ENCODE peak calls at places on chromosomes 3 and 15, in five cellular contexts. One of them, this sample, is unnamed.

GRCh38 chr3:13491206-13491974 is 11.3 kb downstream of the HDAC11 start:
- DNase-seq in H1: no peak
- DNase-seq in SK-N-SH: no peak
- DNase-seq in HepG2: no peak
- DNase-seq in K562: no peak
- DNase-seq in this sample: no peak

GRCh38 chr15:74655424-74655823 is 39.8 kb downstream of the CLK3 start:
- DNase-seq in H1: no peak
- DNase-seq in SK-N-SH: peak
- DNase-seq in HepG2: no peak
- DNase-seq in K562: no peak
- DNase-seq in this sample: peak

GRCh38 chr15:56341201-56341600 is 24.0 kb upstream of the TEX9 start:
- DNase-seq in SK-N-SH: no peak
- DNase-seq in H1: no peak
- DNase-seq in K562: no peak
- DNase-seq in HepG2: no peak
- DNase-seq in this sample: no peak

GRCh38 chr15:25514522-25514921 is 75.7 kb upstream of the UBE3A start:
- DNase-seq in SK-N-SH: no peak
- DNase-seq in K562: no peak
- DNase-seq in HepG2: no peak
- DNase-seq in H1: peak
- DNase-seq in this sample: no peak

GRCh38 chr3:47004369-47005211 is 25.1 kb downstream of the NBEAL2 start:
- DNase-seq in K562: no peak
- DNase-seq in SK-N-SH: peak
- DNase-seq in HepG2: no peak
- DNase-seq in H1: no peak
- DNase-seq in this sample: no peak

GRCh38 chr3:153458881-153459280 is 296.9 kb downstream of the RAP2B start:
- DNase-seq in SK-N-SH: no peak
- DNase-seq in K562: no peak
- DNase-seq in H1: no peak
- DNase-seq in HepG2: no peak
- DNase-seq in this sample: no peak

GRCh38 chr15:27088584-27089232 is 117.7 kb downstream of the GABRG3 start:
- DNase-seq in SK-N-SH: no peak
- DNase-seq in HepG2: no peak
- DNase-seq in K562: peak
- DNase-seq in H1: no peak
- DNase-seq in this sample: no peak

GRCh38 chr3:45776611-45777010 is 19.7 kb downstream of the SLC6A20 start:
- DNase-seq in H1: no peak
- DNase-seq in K562: no peak
- DNase-seq in SK-N-SH: no peak
- DNase-seq in HepG2: no peak
- DNase-seq in this sample: no peak

GRCh38 chr3:189824629-189825312 is 193.6 kb downstream of the TP63 start:
- DNase-seq in SK-N-SH: no peak
- DNase-seq in HepG2: no peak
- DNase-seq in K562: no peak
- DNase-seq in H1: no peak
- DNase-seq in this sample: no peak

DNA sequence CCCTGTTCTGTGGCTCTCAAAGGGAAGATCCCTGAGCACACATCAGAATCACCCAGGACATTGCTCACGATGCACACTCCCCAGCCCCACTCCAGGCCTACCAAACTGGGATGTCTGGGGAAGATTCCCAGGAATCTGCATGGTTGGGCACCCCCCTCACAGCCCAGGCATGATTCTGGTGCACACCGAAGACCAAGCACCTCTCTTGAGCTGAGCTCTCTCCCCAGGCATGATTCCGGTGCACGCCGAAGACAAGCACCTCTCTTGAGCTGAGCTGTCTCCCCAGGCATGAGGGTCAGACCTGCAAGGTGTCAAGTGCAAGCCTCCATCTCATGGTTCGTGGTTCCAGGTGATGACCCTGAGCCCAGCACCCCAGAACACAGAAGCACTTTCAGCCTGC is 112.1 kb upstream of the MEF2A start:
- DNase-seq in H1: no peak
- DNase-seq in HepG2: no peak
- DNase-seq in K562: no peak
- DNase-seq in SK-N-SH: no peak
- DNase-seq in this sample: no peak
- TF ChIP-seq GABPA in H1: no peak
- TF ChIP-seq GABPA in HepG2: no peak
- TF ChIP-seq GABPA in K562: no peak
- TF ChIP-seq GABPA in SK-N-SH: no peak
- TF ChIP-seq GABPA in this sample: no peak

DNA sequence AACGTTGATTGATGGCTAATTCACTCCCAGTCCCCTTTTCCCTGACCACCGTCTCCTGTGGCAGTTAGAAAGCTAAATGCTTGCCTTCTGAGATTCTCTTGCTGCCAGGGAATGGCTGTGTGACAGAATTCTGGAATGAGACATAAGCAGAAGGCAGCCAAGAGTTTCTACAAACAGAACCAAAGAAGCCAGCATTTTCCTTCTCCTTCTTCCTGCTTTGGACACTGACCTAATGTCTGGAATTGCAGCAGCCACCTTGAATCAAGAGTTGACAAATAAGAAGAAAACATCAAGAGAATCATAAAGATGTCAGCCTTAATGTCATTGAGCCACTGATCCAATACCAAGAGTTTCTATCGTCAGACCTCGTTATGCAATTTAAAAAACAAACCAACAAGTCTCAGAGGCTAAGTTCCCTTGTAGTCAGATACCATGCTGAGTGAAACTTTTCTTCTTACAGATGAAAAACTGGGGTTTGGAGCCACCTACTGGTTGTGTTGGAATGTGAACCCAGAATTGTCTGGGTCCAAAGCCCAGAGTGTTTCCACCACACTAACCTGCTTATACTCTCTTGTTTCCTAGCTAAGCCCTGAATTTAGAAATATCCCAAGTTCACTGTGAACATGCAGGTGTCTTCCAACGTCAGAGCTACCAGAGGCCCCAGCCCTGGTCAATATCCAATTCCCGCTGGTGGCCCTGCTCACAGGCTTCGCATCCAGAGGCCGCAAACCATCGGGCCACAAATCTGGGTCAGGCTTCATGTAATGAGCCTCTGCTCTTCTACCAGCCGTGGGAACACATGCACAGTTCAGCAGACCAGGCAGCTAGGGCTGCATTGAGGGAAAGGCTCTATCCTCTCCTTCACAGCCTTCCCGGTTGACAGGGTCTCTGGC is 42.5 kb downstream of the MCF2L2 start:
- DNase-seq in HepG2: peak
- DNase-seq in SK-N-SH: peak
- DNase-seq in K562: peak
- DNase-seq in H1: peak
- DNase-seq in this sample: no peak
- H3K9ac ChIP-seq in HepG2: no peak
- H3K9ac ChIP-seq in SK-N-SH: no peak
- H3K9ac ChIP-seq in K562: no peak
- H3K9ac ChIP-seq in H1: no peak
- H3K9ac ChIP-seq in this sample: no peak

GRCh38 chr15:29376580-29376979 is 107.0 kb upstream of the NSMCE3 start:
- DNase-seq in K562: no peak
- DNase-seq in HepG2: no peak
- DNase-seq in H1: no peak
- DNase-seq in SK-N-SH: no peak
- DNase-seq in this sample: no peak
- TF ChIP-seq GABPA in K562: no peak
- TF ChIP-seq GABPA in HepG2: no peak
- TF ChIP-seq GABPA in H1: no peak
- TF ChIP-seq GABPA in SK-N-SH: no peak
- TF ChIP-seq GABPA in this sample: no peak

DNA sequence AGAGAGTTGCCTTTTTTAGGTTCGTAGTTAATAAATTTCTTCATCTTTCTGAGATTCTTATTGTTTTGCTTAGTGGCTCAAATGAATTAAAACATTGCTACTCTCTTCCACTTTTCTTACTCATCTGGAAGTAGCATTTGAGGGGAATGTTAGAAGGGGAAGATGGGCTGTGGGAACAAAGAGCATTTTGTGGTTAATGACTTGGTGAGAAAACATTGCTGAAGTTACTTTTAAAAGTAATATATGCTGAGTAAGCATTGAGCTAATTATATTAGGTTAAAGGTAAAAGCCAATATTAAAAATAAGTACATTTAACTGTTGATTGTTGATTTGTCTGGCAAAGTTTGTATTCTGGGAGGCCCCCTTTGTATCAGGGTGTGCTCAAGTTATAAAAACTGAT is 5.7 kb downstream of the MORF4L1 start:
- DNase-seq in K562: no peak
- DNase-seq in H1: no peak
- DNase-seq in HepG2: no peak
- DNase-seq in SK-N-SH: no peak
- DNase-seq in this sample: no peak
- H3K9ac ChIP-seq in K562: no peak
- H3K9ac ChIP-seq in H1: no peak
- H3K9ac ChIP-seq in HepG2: no peak
- H3K9ac ChIP-seq in SK-N-SH: no peak
- H3K9ac ChIP-seq in this sample: no peak

DNA sequence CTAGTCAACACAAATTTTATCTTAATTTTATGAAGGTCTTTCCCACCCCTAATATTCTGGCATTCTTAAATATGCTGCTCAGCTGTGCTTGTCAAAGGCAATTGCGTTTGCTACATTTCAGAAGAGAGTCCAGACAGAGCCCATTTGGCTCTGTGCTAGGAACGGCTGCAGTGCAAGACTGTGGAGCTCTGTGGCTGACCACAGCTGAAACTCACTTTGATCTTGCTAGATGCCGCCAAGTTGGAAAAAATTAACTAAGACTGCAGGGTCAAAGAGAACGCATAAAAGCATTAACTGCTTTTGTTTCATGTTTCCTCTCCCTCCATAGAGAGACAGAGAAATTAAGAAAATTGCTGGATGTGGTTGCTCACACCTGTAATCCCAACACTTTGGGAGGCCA is 7.6 kb upstream of the PPP1R2 start:
- DNase-seq in HepG2: peak
- DNase-seq in SK-N-SH: no peak
- DNase-seq in K562: no peak
- DNase-seq in H1: no peak
- DNase-seq in this sample: no peak
- TF ChIP-seq GABPA in HepG2: no peak
- TF ChIP-seq GABPA in SK-N-SH: no peak
- TF ChIP-seq GABPA in K562: no peak
- TF ChIP-seq GABPA in H1: no peak
- TF ChIP-seq GABPA in this sample: no peak

GRCh38 chr3:165194477-165195135 is 1.6 kb downstream of the SLITRK3 start:
- DNase-seq in K562: no peak
- DNase-seq in HepG2: no peak
- DNase-seq in H1: no peak
- DNase-seq in SK-N-SH: peak
- DNase-seq in this sample: no peak

GRCh38 chr3:165196577-165197561 is 685 bp upstream of the SLITRK3 start:
- DNase-seq in HepG2: no peak
- DNase-seq in SK-N-SH: peak
- DNase-seq in K562: no peak
- DNase-seq in H1: peak
- DNase-seq in this sample: no peak

GRCh38 chr3:165195226-165195625 is 958 bp downstream of the SLITRK3 start:
- DNase-seq in K562: no peak
- DNase-seq in SK-N-SH: peak
- DNase-seq in HepG2: no peak
- DNase-seq in H1: no peak
- DNase-seq in this sample: no peak

GRCh38 chr3:165193392-165194268 is 2.6 kb downstream of the SLITRK3 start:
- DNase-seq in H1: no peak
- DNase-seq in K562: no peak
- DNase-seq in SK-N-SH: peak
- DNase-seq in HepG2: no peak
- DNase-seq in this sample: no peak

DNA sequence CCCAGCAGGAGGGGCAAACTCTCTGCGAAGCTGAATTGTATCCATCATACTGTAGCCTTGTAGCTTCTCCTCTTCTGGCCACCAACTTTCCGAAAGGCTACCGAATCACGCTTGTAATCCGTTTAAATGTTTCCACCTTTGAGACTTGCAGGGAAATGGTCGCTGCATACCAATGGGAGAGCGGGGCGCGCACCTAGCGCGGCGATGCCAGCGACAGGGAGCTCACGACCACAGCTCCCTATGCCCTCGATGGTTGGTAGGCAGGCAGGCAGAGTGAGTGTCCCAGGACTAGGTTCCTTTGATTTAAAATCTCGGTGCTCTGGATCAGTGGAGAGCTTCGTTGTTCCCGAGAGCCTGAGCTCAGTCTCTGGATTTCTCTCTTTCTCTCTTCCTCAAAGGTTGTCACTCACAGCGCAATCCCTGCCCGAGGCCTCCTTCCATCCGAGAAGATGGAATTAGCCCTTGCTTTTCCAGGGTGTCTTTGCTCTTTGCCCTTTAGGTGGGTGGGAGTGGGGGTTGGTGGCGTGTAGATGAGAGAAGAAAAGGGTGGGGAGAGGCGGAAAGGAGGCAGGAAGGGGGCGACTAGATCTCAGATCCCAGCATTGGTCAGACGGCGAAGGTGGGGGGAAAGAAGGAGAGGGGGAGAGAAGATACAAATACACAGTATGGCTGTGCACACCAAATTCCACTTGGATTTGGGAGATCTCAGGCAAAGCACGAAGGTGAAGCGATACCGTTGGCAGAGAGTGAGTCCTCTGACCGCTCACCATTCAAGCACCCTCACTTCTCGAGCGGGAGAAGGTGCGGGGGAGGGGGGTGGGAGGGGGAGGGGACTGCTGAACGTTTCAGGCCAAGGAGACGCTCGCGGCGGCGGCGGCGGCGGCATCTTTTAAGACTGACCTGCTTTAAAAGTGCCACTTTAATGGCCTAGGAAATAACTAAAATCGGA is at the start of gene SLITRK3:
- DNase-seq in HepG2: no peak
- DNase-seq in SK-N-SH: peak
- DNase-seq in K562: no peak
- DNase-seq in H1: peak
- DNase-seq in this sample: no peak
- H3K9ac ChIP-seq in HepG2: no peak
- H3K9ac ChIP-seq in SK-N-SH: no peak
- H3K9ac ChIP-seq in K562: no peak
- H3K9ac ChIP-seq in H1: peak
- H3K9ac ChIP-seq in this sample: no peak

DNA sequence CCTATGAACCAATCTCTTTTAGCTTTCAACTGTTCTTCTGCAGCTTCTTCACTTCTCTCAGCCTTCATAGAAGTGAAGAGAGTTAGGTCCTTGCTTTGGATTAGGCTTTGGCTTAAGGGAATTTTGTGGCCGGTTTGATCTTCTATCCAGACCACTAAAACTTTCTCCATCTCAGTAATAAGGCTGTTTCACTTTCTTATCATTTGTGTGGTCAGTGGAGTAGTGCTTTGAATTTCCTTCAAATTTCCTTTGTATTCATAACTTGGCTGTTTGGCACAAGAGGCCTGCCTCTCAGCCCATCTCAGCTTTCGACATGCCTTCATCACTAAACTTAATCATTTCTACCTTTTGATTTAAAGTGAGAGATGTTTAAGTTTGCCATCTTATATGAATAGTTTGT is 21.7 kb downstream of the DZIP1L start:
- DNase-seq in HepG2: no peak
- DNase-seq in H1: no peak
- DNase-seq in K562: no peak
- DNase-seq in SK-N-SH: no peak
- DNase-seq in this sample: no peak
- TF ChIP-seq GABPA in HepG2: no peak
- TF ChIP-seq GABPA in H1: no peak
- TF ChIP-seq GABPA in K562: no peak
- TF ChIP-seq GABPA in SK-N-SH: no peak
- TF ChIP-seq GABPA in this sample: no peak